ENCODE peak calls at places on chromosomes 3 and 15, in eight cellular contexts. One of them, this sample, is unnamed.

GRCh38 chr3:146390967-146391366 is 78.4 kb downstream of the PLSCR2 start:
- DNase-seq in Panc1: no peak
- DNase-seq in mucosa of descending colon: peak; percentile 17
- DNase-seq in fibroblast of lung: peak; percentile 99
- DNase-seq in cardiac muscle cell: no peak
- DNase-seq in A673: no peak
- DNase-seq in kidney: no peak
- DNase-seq in lower lobe of right lung: no peak
- DNase-seq in this sample: no peak

GRCh38 chr3:170471149-170471548 is 52.5 kb downstream of the CLDN11 start:
- DNase-seq in Panc1: no peak
- DNase-seq in mucosa of descending colon: no peak
- DNase-seq in fibroblast of lung: peak; percentile 51
- DNase-seq in cardiac muscle cell: no peak
- DNase-seq in A673: no peak
- DNase-seq in kidney: no peak
- DNase-seq in lower lobe of right lung: no peak
- DNase-seq in this sample: no peak

GRCh38 chr3:132536442-132537153 is 60.5 kb upstream of the ACKR4 start:
- DNase-seq in Panc1: no peak
- DNase-seq in mucosa of descending colon: no peak
- DNase-seq in fibroblast of lung: no peak
- DNase-seq in cardiac muscle cell: no peak
- DNase-seq in A673: peak; percentile 30
- DNase-seq in kidney: no peak
- DNase-seq in lower lobe of right lung: no peak
- DNase-seq in this sample: no peak

GRCh38 chr3:113211370-113212154 is at the start of gene BOC:
- DNase-seq in Panc1: no peak
- DNase-seq in mucosa of descending colon: no peak
- DNase-seq in fibroblast of lung: peak; percentile 52
- DNase-seq in cardiac muscle cell: peak; percentile 65
- DNase-seq in A673: peak; percentile 49
- DNase-seq in kidney: peak; percentile 82
- DNase-seq in lower lobe of right lung: peak; percentile 47
- DNase-seq in this sample: peak; percentile 77

GRCh38 chr3:101281616-101282015 is 38.8 kb downstream of the IMPG2 start:
- DNase-seq in Panc1: no peak
- DNase-seq in mucosa of descending colon: no peak
- DNase-seq in fibroblast of lung: no peak
- DNase-seq in cardiac muscle cell: peak; percentile 48
- DNase-seq in A673: no peak
- DNase-seq in kidney: no peak
- DNase-seq in lower lobe of right lung: no peak
- DNase-seq in this sample: no peak

GRCh38 chr3:186825294-186825821 is 17.2 kb upstream of the ADIPOQ start:
- DNase-seq in Panc1: no peak
- DNase-seq in mucosa of descending colon: no peak
- DNase-seq in fibroblast of lung: peak; percentile 58
- DNase-seq in cardiac muscle cell: peak; percentile 56
- DNase-seq in A673: peak; percentile 53
- DNase-seq in kidney: peak; percentile 86
- DNase-seq in lower lobe of right lung: peak; percentile 50
- DNase-seq in this sample: no peak

GRCh38 chr3:25472747-25473146 is 44.7 kb downstream of the RARB start:
- DNase-seq in Panc1: no peak
- DNase-seq in mucosa of descending colon: no peak
- DNase-seq in fibroblast of lung: no peak
- DNase-seq in cardiac muscle cell: no peak
- DNase-seq in A673: peak; percentile 18
- DNase-seq in kidney: no peak
- DNase-seq in lower lobe of right lung: no peak
- DNase-seq in this sample: no peak

GRCh38 chr3:184439096-184439495 is 59.2 kb downstream of the CHRD start:
- DNase-seq in Panc1: no peak
- DNase-seq in mucosa of descending colon: no peak
- DNase-seq in fibroblast of lung: no peak
- DNase-seq in cardiac muscle cell: no peak
- DNase-seq in A673: no peak
- DNase-seq in kidney: no peak
- DNase-seq in lower lobe of right lung: no peak
- DNase-seq in this sample: no peak

GRCh38 chr15:83904107-83904720 is 250.3 kb downstream of the ADAMTSL3 start:
- DNase-seq in Panc1: no peak
- DNase-seq in mucosa of descending colon: peak; percentile 7
- DNase-seq in fibroblast of lung: peak; percentile 85
- DNase-seq in cardiac muscle cell: peak; percentile 14
- DNase-seq in A673: peak; percentile 71
- DNase-seq in kidney: no peak
- DNase-seq in lower lobe of right lung: no peak
- DNase-seq in this sample: peak; percentile 84

GRCh38 chr3:135966349-135966695 is 794 bp downstream of the PPP2R3A start:
- DNase-seq in Panc1: no peak
- DNase-seq in mucosa of descending colon: no peak
- DNase-seq in fibroblast of lung: peak; percentile 53
- DNase-seq in cardiac muscle cell: peak; percentile 64
- DNase-seq in A673: no peak
- DNase-seq in kidney: no peak
- DNase-seq in lower lobe of right lung: no peak
- DNase-seq in this sample: no peak

GRCh38 chr3:59407425-59407824 is 357.6 kb upstream of the CFAP20DC start:
- DNase-seq in Panc1: no peak
- DNase-seq in mucosa of descending colon: no peak
- DNase-seq in fibroblast of lung: no peak
- DNase-seq in cardiac muscle cell: no peak
- DNase-seq in A673: no peak
- DNase-seq in kidney: no peak
- DNase-seq in lower lobe of right lung: no peak
- DNase-seq in this sample: no peak

GRCh38 chr3:189099031-189099471 is 72.7 kb upstream of the TPRG1 start:
- DNase-seq in Panc1: no peak
- DNase-seq in mucosa of descending colon: peak; percentile 38
- DNase-seq in fibroblast of lung: peak; percentile 51
- DNase-seq in cardiac muscle cell: no peak
- DNase-seq in A673: no peak
- DNase-seq in kidney: peak; percentile 91
- DNase-seq in lower lobe of right lung: peak; percentile 61
- DNase-seq in this sample: peak; percentile 85

GRCh38 chr15:96324192-96324895 is 6.2 kb upstream of the NR2F2 start:
- DNase-seq in Panc1: no peak
- DNase-seq in mucosa of descending colon: no peak
- DNase-seq in fibroblast of lung: peak; percentile 65
- DNase-seq in cardiac muscle cell: no peak
- DNase-seq in A673: no peak
- DNase-seq in kidney: peak; percentile 89
- DNase-seq in lower lobe of right lung: no peak
- DNase-seq in this sample: peak; percentile 82

GRCh38 chr3:148903022-148903442 is 37.9 kb downstream of the CPA3 start:
- DNase-seq in Panc1: no peak
- DNase-seq in mucosa of descending colon: no peak
- DNase-seq in fibroblast of lung: peak; percentile 48
- DNase-seq in cardiac muscle cell: no peak
- DNase-seq in A673: peak; percentile 25
- DNase-seq in kidney: no peak
- DNase-seq in lower lobe of right lung: no peak
- DNase-seq in this sample: no peak

DNA sequence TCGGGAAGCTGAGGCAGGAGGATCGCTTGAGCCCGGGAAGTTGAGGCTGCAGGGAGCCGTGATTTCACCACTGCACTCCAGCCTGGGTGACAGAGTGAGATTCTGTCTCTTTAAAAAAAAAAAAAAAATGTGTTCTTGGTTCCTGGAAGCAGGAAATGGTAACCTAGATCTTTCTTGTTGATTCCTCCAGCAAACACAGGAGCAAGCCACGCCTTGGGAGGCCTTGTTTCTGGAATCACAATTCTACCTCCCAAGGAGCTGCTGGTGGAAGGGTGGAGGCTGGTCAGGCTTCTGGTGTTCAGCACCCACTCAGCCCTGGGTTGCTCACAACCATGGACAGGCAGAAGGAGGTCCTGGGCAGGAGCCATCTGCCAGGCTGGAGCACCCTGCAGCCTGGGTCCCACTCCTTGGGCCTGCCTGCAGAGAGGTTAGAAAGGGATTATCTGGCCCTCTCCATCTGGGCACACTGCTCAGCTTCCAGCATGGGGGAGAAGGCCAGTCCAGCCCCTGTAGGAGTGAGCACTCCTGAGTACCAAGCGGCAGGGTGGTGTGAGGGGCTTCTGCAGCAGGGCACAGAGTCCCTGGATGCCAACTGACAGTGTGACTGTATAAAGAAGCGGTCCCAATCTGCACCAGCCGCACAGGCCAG is 65.6 kb downstream of the ABTB1 start:
- DNase-seq in Panc1: no peak
- DNase-seq in mucosa of descending colon: peak; percentile 78
- DNase-seq in fibroblast of lung: no peak
- DNase-seq in cardiac muscle cell: no peak
- DNase-seq in A673: no peak
- DNase-seq in kidney: peak; percentile 84
- DNase-seq in lower lobe of right lung: no peak
- DNase-seq in this sample: no peak
- H3K4me1 ChIP-seq in Panc1: no peaks in the 10 kb centered on the region
- H3K4me1 ChIP-seq in mucosa of descending colon: peaks cover 28% of the 10 kb centered on the region
- H3K4me1 ChIP-seq in fibroblast of lung: peaks cover 31% of the 10 kb centered on the region
- H3K4me1 ChIP-seq in cardiac muscle cell: no peaks in the 10 kb centered on the region
- H3K4me1 ChIP-seq in A673: peaks cover 36% of the 10 kb centered on the region
- H3K4me1 ChIP-seq in kidney: peaks cover 39% of the 10 kb centered on the region
- H3K4me1 ChIP-seq in lower lobe of right lung: peaks cover 65% of the 10 kb centered on the region
- H3K4me1 ChIP-seq in this sample: no peaks in the 10 kb centered on the region

GRCh38 chr3:187971629-187972028 is 182.3 kb upstream of the LPP start:
- DNase-seq in Panc1: no peak
- DNase-seq in mucosa of descending colon: no peak
- DNase-seq in fibroblast of lung: no peak
- DNase-seq in cardiac muscle cell: no peak
- DNase-seq in A673: no peak
- DNase-seq in kidney: no peak
- DNase-seq in lower lobe of right lung: no peak
- DNase-seq in this sample: no peak
- TF ChIP-seq CTCF in Panc1: peak; percentile 15
- TF ChIP-seq CTCF in mucosa of descending colon: no peak
- TF ChIP-seq CTCF in fibroblast of lung: no peak
- TF ChIP-seq CTCF in cardiac muscle cell: no peak
- TF ChIP-seq CTCF in A673: no peak
- TF ChIP-seq CTCF in kidney: no peak
- TF ChIP-seq CTCF in lower lobe of right lung: no peak
- TF ChIP-seq CTCF in this sample: no peak

GRCh38 chr15:69724331-69724730 is 271.7 kb downstream of the RPLP1 start:
- DNase-seq in Panc1: no peak
- DNase-seq in mucosa of descending colon: no peak
- DNase-seq in fibroblast of lung: no peak
- DNase-seq in cardiac muscle cell: no peak
- DNase-seq in A673: no peak
- DNase-seq in kidney: no peak
- DNase-seq in lower lobe of right lung: no peak
- DNase-seq in this sample: no peak

GRCh38 chr15:69725210-69725609 is 272.6 kb downstream of the RPLP1 start:
- DNase-seq in Panc1: no peak
- DNase-seq in mucosa of descending colon: no peak
- DNase-seq in fibroblast of lung: no peak
- DNase-seq in cardiac muscle cell: no peak
- DNase-seq in A673: no peak
- DNase-seq in kidney: no peak
- DNase-seq in lower lobe of right lung: no peak
- DNase-seq in this sample: no peak

GRCh38 chr15:69725957-69726356 is 273.3 kb downstream of the RPLP1 start:
- DNase-seq in Panc1: no peak
- DNase-seq in mucosa of descending colon: no peak
- DNase-seq in fibroblast of lung: no peak
- DNase-seq in cardiac muscle cell: no peak
- DNase-seq in A673: no peak
- DNase-seq in kidney: no peak
- DNase-seq in lower lobe of right lung: peak; percentile 59
- DNase-seq in this sample: no peak

GRCh38 chr15:69729167-69729748 is 276.6 kb downstream of the RPLP1 start:
- DNase-seq in Panc1: peak; percentile 32
- DNase-seq in mucosa of descending colon: peak; percentile 84
- DNase-seq in fibroblast of lung: peak; percentile 46
- DNase-seq in cardiac muscle cell: peak; percentile 24
- DNase-seq in A673: peak; percentile 51
- DNase-seq in kidney: no peak
- DNase-seq in lower lobe of right lung: peak; percentile 58
- DNase-seq in this sample: no peak

GRCh38 chr15:69727257-69727924 is 274.8 kb downstream of the RPLP1 start:
- DNase-seq in Panc1: no peak
- DNase-seq in mucosa of descending colon: no peak
- DNase-seq in fibroblast of lung: no peak
- DNase-seq in cardiac muscle cell: no peak
- DNase-seq in A673: no peak
- DNase-seq in kidney: no peak
- DNase-seq in lower lobe of right lung: no peak
- DNase-seq in this sample: no peak
- H3K4me1 ChIP-seq in Panc1: no peaks in the 10 kb centered on the region
- H3K4me1 ChIP-seq in mucosa of descending colon: no peaks in the 10 kb centered on the region
- H3K4me1 ChIP-seq in fibroblast of lung: no peaks in the 10 kb centered on the region
- H3K4me1 ChIP-seq in cardiac muscle cell: no peaks in the 10 kb centered on the region
- H3K4me1 ChIP-seq in A673: no peaks in the 10 kb centered on the region
- H3K4me1 ChIP-seq in kidney: no peaks in the 10 kb centered on the region
- H3K4me1 ChIP-seq in lower lobe of right lung: peaks cover 18% of the 10 kb centered on the region
- H3K4me1 ChIP-seq in this sample: peaks cover 7% of the 10 kb centered on the region

GRCh38 chr3:12772462-12772861 is 13.4 kb upstream of the TMEM40 start:
- DNase-seq in Panc1: no peak
- DNase-seq in mucosa of descending colon: no peak
- DNase-seq in fibroblast of lung: no peak
- DNase-seq in cardiac muscle cell: no peak
- DNase-seq in A673: no peak
- DNase-seq in kidney: no peak
- DNase-seq in lower lobe of right lung: no peak
- DNase-seq in this sample: no peak

GRCh38 chr3:12775226-12775625 is 16.2 kb upstream of the TMEM40 start:
- DNase-seq in Panc1: no peak
- DNase-seq in mucosa of descending colon: no peak
- DNase-seq in fibroblast of lung: no peak
- DNase-seq in cardiac muscle cell: no peak
- DNase-seq in A673: no peak
- DNase-seq in kidney: no peak
- DNase-seq in lower lobe of right lung: no peak
- DNase-seq in this sample: no peak

GRCh38 chr3:12773724-12774105 is 14.7 kb upstream of the TMEM40 start:
- DNase-seq in Panc1: no peak
- DNase-seq in mucosa of descending colon: no peak
- DNase-seq in fibroblast of lung: no peak
- DNase-seq in cardiac muscle cell: no peak
- DNase-seq in A673: no peak
- DNase-seq in kidney: no peak
- DNase-seq in lower lobe of right lung: no peak
- DNase-seq in this sample: no peak

GRCh38 chr3:12773030-12773723 is 14.1 kb upstream of the TMEM40 start:
- DNase-seq in Panc1: no peak
- DNase-seq in mucosa of descending colon: no peak
- DNase-seq in fibroblast of lung: no peak
- DNase-seq in cardiac muscle cell: no peak
- DNase-seq in A673: no peak
- DNase-seq in kidney: no peak
- DNase-seq in lower lobe of right lung: no peak
- DNase-seq in this sample: no peak

DNA sequence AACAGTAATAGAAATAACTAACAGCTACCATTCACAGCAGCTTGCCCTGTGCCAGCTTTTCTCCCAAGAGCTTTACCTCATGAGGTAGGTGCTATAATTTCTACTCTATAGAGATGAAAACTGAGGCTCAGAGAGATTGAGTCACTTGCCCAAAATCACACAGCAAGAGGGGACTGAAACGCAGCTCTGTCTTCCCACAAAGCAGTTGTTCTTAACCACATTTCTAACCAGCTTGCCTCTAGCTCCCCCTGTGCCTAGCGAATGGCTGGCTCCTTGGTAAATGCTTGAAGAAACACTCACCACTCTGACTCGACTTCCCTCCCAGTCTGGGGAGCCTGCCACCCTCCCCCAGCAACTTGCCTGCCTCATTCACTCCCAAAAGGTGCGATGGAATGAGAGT is 15.6 kb upstream of the TMEM40 start:
- DNase-seq in Panc1: no peak
- DNase-seq in mucosa of descending colon: no peak
- DNase-seq in fibroblast of lung: no peak
- DNase-seq in cardiac muscle cell: no peak
- DNase-seq in A673: no peak
- DNase-seq in kidney: no peak
- DNase-seq in lower lobe of right lung: no peak
- DNase-seq in this sample: no peak
- TF ChIP-seq CTCF in Panc1: no peak
- TF ChIP-seq CTCF in mucosa of descending colon: no peak
- TF ChIP-seq CTCF in fibroblast of lung: no peak
- TF ChIP-seq CTCF in cardiac muscle cell: no peak
- TF ChIP-seq CTCF in A673: no peak
- TF ChIP-seq CTCF in kidney: no peak
- TF ChIP-seq CTCF in lower lobe of right lung: no peak
- TF ChIP-seq CTCF in this sample: no peak

This sample was measured in sigmoid colon.